ENCODE peak calls at places on chromosomes 12 and 14, in eight cellular contexts. X is cardiac muscle cell, B is GM20000, Y is left ventricle myocardium inferior, W is WTC11, D is tibial artery, P is glutamatergic neuron, U is stomach. T is an unnamed sample.
A peak's percentile ranks its signal among the peaks of the same experiment; 100 is the strongest.

GRCh38 chr14:54818201-54819133 is 84.2 kb downstream of the GCH1 start:
- DNase-seq in X (peak; percentile 88), B (no peak), Y (no peak), W (no peak), D (no peak), P (no peak), U (no peak), T (no peak)

GRCh38 chr12:19689801-19690472 is 250.6 kb downstream of the AEBP2 start:
- DNase-seq in X (no peak), B (no peak), Y (no peak), W (no peak), D (no peak), P (no peak), U (peak; percentile 44), T (no peak)

GRCh38 chr14:68790656-68791077 is 2.2 kb downstream of the ZFP36L1 start:
- DNase-seq in X (peak; percentile 43), B (no peak), Y (no peak), W (no peak), D (peak; percentile 64), P (peak; percentile 2), U (peak; percentile 25), T (no peak)

GRCh38 chr12:105315726-105316125 is 14.8 kb upstream of the C12orf75 start:
- DNase-seq in X (no peak), B (no peak), Y (no peak), W (no peak), D (no peak), P (no peak), U (no peak), T (no peak)

GRCh38 chr12:85179680-85180300 is 100.2 kb upstream of the ALX1 start:
- DNase-seq in X (peak; percentile 49), B (no peak), Y (no peak), W (no peak), D (no peak), P (no peak), U (no peak), T (no peak)

GRCh38 chr14:76089151-76089550 is 62.6 kb upstream of the GPATCH2L start:
- DNase-seq in X (no peak), B (no peak), Y (peak; percentile 33), W (no peak), D (no peak), P (no peak), U (no peak), T (no peak)

GRCh38 chr14:74062809-74063150 is 21.5 kb downstream of the ALDH6A1 start:
- DNase-seq in X (no peak), B (no peak), Y (no peak), W (no peak), D (no peak), P (no peak), U (peak; percentile 61), T (no peak)

GRCh38 chr12:53744730-53745129 is 7.0 kb downstream of the CISTR start:
- DNase-seq in X (no peak), B (no peak), Y (no peak), W (no peak), D (no peak), P (no peak), U (no peak), T (no peak)

GRCh38 chr12:89556976-89557375 is 31.1 kb upstream of the POC1B start:
- DNase-seq in X (peak; percentile 25), B (no peak), Y (no peak), W (no peak), D (no peak), P (no peak), U (no peak), T (no peak)

GRCh38 chr12:123083661-123084571 is 67.0 kb downstream of the PITPNM2 start:
- DNase-seq in X (no peak), B (peak; percentile 40), Y (no peak), W (no peak), D (no peak), P (no peak), U (peak; percentile 37), T (no peak)

GRCh38 chr12:19517583-19517982 is 78.3 kb downstream of the AEBP2 start:
- DNase-seq in X (no peak), B (no peak), Y (no peak), W (no peak), D (no peak), P (no peak), U (no peak), T (no peak)

GRCh38 chr12:49428652-49429549 is 61.6 kb downstream of the SPATS2 start:
- DNase-seq in X (peak; percentile 76), B (peak; percentile 34), Y (no peak), W (no peak), D (no peak), P (no peak), U (no peak), T (no peak)

GRCh38 chr14:96735509-96735908 is 61.7 kb upstream of the VRK1 start:
- DNase-seq in X (no peak), B (no peak), Y (no peak), W (no peak), D (no peak), P (no peak), U (no peak), T (no peak)

DNA sequence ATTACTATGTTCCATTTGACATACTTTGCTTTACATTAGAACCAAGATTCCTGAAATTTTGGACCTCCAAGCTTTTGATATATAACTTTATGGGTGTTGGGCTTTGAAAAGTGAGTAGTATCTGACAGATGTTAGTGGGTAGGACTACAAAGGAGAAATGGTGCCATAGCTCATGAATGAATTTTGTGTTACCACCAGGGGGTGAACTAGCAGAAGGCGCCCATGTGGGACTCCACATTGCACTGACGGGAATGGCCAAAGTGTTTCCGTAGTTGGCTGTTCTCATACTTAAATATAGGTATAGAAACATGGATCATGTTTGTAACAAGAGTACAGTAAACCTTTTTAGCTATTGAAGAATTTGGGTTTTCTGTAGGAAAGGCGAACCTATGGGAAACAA is 337.5 kb downstream of the FLRT2 start:
- DNase-seq in X (no peak), B (no peak), Y (no peak), W (peak; percentile 20), D (no peak), P (no peak), U (no peak), T (peak; percentile 10)
- TF ChIP-seq CTCF in X (no peak), B (no peak), Y (no peak), W (no peak), D (no peak), P (no peak), U (no peak), T (peak; percentile 39)

GRCh38 chr14:100313045-100313400 is 6.8 kb upstream of the SLC25A29 start:
- DNase-seq in X (no peak), B (no peak), Y (no peak), W (no peak), D (no peak), P (peak; percentile 13), U (no peak), T (no peak)
- TF ChIP-seq CTCF in X (no peak), B (no peak), Y (no peak), W (no peak), D (no peak), P (no peak), U (no peak), T (no peak)

DNA sequence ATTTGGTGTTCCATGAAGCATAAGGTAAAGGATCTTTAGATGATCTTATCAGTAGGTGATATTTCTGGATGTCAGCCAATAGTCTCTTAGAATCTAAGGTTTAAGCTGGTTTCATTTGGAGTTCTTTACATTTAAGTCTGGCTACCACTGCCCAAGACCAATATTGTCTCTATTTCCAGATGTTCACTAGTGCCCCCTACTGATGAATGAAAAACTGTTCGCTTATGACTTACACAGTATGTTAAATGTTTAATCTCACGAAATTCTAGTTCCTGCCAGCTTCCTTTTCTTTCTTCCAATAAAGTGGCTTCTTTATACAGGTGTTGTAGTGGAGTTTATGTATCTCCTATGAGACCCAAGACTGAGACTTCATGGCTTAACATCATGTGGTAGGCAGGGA is 31.8 kb upstream of the MIS18BP1 start:
- DNase-seq in X (no peak), B (no peak), Y (no peak), W (no peak), D (no peak), P (no peak), U (no peak), T (no peak)
- TF ChIP-seq CTCF in X (peak; percentile 17), B (no peak), Y (no peak), W (no peak), D (no peak), P (no peak), U (no peak), T (peak; percentile 42)

GRCh38 chr14:62307844-62308243 is 545.6 kb downstream of the SNAPC1 start:
- DNase-seq in X (no peak), B (no peak), Y (no peak), W (peak; percentile 28), D (no peak), P (no peak), U (no peak), T (no peak)
- TF ChIP-seq CTCF in X (no peak), B (no peak), Y (no peak), W (peak; percentile 25), D (no peak), P (no peak), U (no peak), T (no peak)

DNA sequence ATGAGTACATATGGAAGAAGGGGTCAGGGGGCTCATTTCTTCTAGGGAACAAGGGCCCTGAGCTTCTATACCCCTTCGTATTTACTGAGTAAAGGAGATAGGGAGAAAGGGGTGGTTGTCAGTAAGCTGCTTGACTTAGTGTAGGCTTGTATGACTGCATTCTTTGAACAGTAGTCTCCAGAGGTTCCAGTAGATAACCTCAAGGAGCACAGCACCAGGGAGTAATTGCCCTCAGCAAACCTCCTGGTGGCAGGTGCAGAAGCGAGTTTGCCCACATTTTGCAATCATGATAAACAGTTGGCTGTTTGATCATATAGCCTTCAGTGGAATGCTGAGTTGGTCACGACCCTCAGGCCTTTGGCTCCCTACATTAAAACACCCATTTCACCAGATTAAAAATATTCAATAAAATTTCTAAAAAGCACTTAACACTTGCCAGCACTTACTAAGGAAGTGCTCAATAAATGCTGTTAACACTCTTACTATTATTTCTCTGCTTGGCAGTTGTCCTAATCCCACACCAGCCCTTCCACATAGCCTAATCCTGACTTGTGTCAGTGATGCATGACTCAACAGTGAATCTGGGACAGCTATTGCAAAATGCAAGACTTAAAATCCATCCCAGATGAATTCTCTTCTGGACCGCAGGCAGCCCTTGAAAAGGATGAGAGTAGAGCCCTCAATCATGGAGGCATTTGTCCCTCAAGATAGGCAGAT is 3.7 kb upstream of the DHRS4L2 start:
- DNase-seq in X (peak; percentile 97), B (no peak), Y (no peak), W (no peak), D (no peak), P (no peak), U (peak; percentile 62), T (no peak)
- TF ChIP-seq CTCF in X (no peak), B (no peak), Y (no peak), W (no peak), D (no peak), P (no peak), U (no peak), T (no peak)

GRCh38 chr12:115785548-115785947 is 491.9 kb downstream of the MED13L start:
- DNase-seq in X (no peak), B (no peak), Y (no peak), W (peak; percentile 13), D (no peak), P (no peak), U (no peak), T (no peak)
- TF ChIP-seq CTCF in X (no peak), B (no peak), Y (no peak), W (no peak), D (no peak), P (no peak), U (no peak), T (no peak)

T was measured in endothelial cell.